ENCODE peak calls at places on chromosomes 16 and 17, in nine cellular contexts. M is heart left ventricle, E is tibial nerve, B is breast epithelium, A is endothelial cell of umbilical vein, O is HCT116, W is ovary, L is A549, X is Peyer's patch. Z is an unnamed sample.

GRCh38 chr17:39573447-39574298 is 34.0 kb downstream of the NEUROD2 start:
- DNase-seq in M (peak; percentile 79), E (peak; percentile 33), B (peak; percentile 53), A (peak; percentile 77), O (peak; percentile 27), W (peak; percentile 53), L (peak; percentile 81), X (peak; percentile 79), Z (peak; percentile 94)

GRCh38 chr17:82751171-82751570 is 694 bp upstream of the TBCD start:
- DNase-seq in M (no peak), E (no peak), B (no peak), A (no peak), O (no peak), W (no peak), L (no peak), X (no peak), Z (no peak)

GRCh38 chr17:41825175-41825845 is 10.7 kb downstream of the NT5C3B start:
- DNase-seq in M (no peak), E (no peak), B (no peak), A (no peak), O (no peak), W (no peak), L (no peak), X (peak; percentile 20), Z (no peak)

GRCh38 chr16:67731071-67731810 is 12.1 kb upstream of the GFOD2 start:
- DNase-seq in M (no peak), E (no peak), B (no peak), A (no peak), O (no peak), W (no peak), L (no peak), X (no peak), Z (no peak)

GRCh38 chr17:17811381-17812210 is 25.2 kb downstream of the SREBF1 start:
- DNase-seq in M (no peak), E (no peak), B (no peak), A (peak; percentile 25), O (no peak), W (peak; percentile 68), L (peak; percentile 75), X (no peak), Z (no peak)

GRCh38 chr16:50025544-50025931 is 513 bp downstream of the CNEP1R1 start:
- DNase-seq in M (no peak), E (no peak), B (no peak), A (no peak), O (no peak), W (peak; percentile 18), L (no peak), X (peak; percentile 63), Z (no peak)

GRCh38 chr17:17757944-17758343 is 76.7 kb downstream of the RAI1 start:
- DNase-seq in M (no peak), E (no peak), B (no peak), A (no peak), O (no peak), W (no peak), L (no peak), X (no peak), Z (no peak)

GRCh38 chr16:23962001-23962400 is 126.2 kb downstream of the PRKCB start:
- DNase-seq in M (no peak), E (no peak), B (no peak), A (no peak), O (no peak), W (no peak), L (no peak), X (no peak), Z (no peak)

GRCh38 chr16:30539000-30539964 is 4.6 kb upstream of the ZNF747 start:
- DNase-seq in M (peak; percentile 85), E (no peak), B (no peak), A (no peak), O (no peak), W (no peak), L (no peak), X (no peak), Z (no peak)

GRCh38 chr16:75085556-75085955 is 31.0 kb downstream of the LDHD start:
- DNase-seq in M (no peak), E (no peak), B (no peak), A (no peak), O (no peak), W (no peak), L (no peak), X (no peak), Z (no peak)

GRCh38 chr17:74680941-74681340 is 31.8 kb downstream of the CD300LF start:
- DNase-seq in M (no peak), E (no peak), B (no peak), A (no peak), O (no peak), W (no peak), L (no peak), X (no peak), Z (peak; percentile 63)

GRCh38 chr17:15377200-15377599 is 35.8 kb upstream of the TEKT3 start:
- DNase-seq in M (no peak), E (no peak), B (no peak), A (no peak), O (no peak), W (no peak), L (no peak), X (no peak), Z (no peak)

GRCh38 chr17:46942441-46943217 is 19.7 kb downstream of the GOSR2 start:
- DNase-seq in M (peak; percentile 67), E (peak; percentile 47), B (no peak), A (peak; percentile 81), O (peak; percentile 55), W (peak; percentile 70), L (peak; percentile 77), X (peak; percentile 78), Z (peak; percentile 89)

GRCh38 chr17:58284613-58285421 is 4.1 kb upstream of the MPO start:
- DNase-seq in M (no peak), E (peak; percentile 1), B (peak; percentile 3), A (no peak), O (no peak), W (no peak), L (no peak), X (no peak), Z (no peak)

GRCh38 chr17:27539152-27539551 is 82.9 kb downstream of the KSR1 start:
- DNase-seq in M (no peak), E (no peak), B (no peak), A (no peak), O (no peak), W (no peak), L (no peak), X (no peak), Z (no peak)

GRCh38 chr17:39618252-39618913 is 8.4 kb upstream of the PPP1R1B start:
- DNase-seq in M (no peak), E (no peak), B (no peak), A (peak; percentile 43), O (no peak), W (no peak), L (no peak), X (no peak), Z (peak; percentile 84)

GRCh38 chr17:81379523-81379942 is 15.7 kb upstream of the BAHCC1 start:
- DNase-seq in M (no peak), E (no peak), B (peak; percentile 87), A (no peak), O (peak; percentile 81), W (no peak), L (no peak), X (peak; percentile 81), Z (no peak)
- TF ChIP-seq POLR2A in M (no peak), E (no peak), B (no peak), A (no peak), O (peak; percentile 78), W (no peak), L (no peak), X (peak; percentile 48), Z (no peak)

GRCh38 chr17:76266244-76266938 is 1.2 kb downstream of the UBALD2 start:
- DNase-seq in M (peak; percentile 43), E (no peak), B (no peak), A (peak; percentile 53), O (no peak), W (peak; percentile 40), L (no peak), X (no peak), Z (no peak)

GRCh38 chr17:76268015-76268749 is 3.0 kb downstream of the UBALD2 start:
- DNase-seq in M (peak; percentile 91), E (peak; percentile 83), B (peak; percentile 84), A (peak; percentile 69), O (no peak), W (peak; percentile 55), L (no peak), X (peak; percentile 76), Z (peak; percentile 86)

GRCh38 chr17:76264755-76265623 is at the start of gene UBALD2:
- DNase-seq in M (peak; percentile 100), E (peak; percentile 99), B (peak; percentile 100), A (peak; percentile 100), O (peak; percentile 99), W (peak; percentile 98), L (peak; percentile 100), X (peak; percentile 99), Z (peak; percentile 100)

GRCh38 chr17:76265624-76266243 is 586 bp downstream of the UBALD2 start:
- DNase-seq in M (peak; percentile 71), E (no peak), B (peak; percentile 49), A (peak; percentile 36), O (no peak), W (peak; percentile 56), L (peak; percentile 53), X (peak; percentile 80), Z (peak; percentile 95)

GRCh38 chr17:76267051-76267576 is 2.0 kb downstream of the UBALD2 start:
- DNase-seq in M (no peak), E (no peak), B (no peak), A (no peak), O (no peak), W (no peak), L (no peak), X (no peak), Z (no peak)
- TF ChIP-seq CTCF in M (no peak), E (no peak), B (no peak), A (no peak), O (no peak), W (no peak), L (no peak), X (no peak), Z (no peak)

GRCh38 chr17:67679721-67680120 is 38.0 kb upstream of the NOL11 start:
- DNase-seq in M (no peak), E (no peak), B (no peak), A (no peak), O (no peak), W (no peak), L (no peak), X (no peak), Z (no peak)
- TF ChIP-seq POLR2A in M (no peak), E (no peak), B (no peak), A (no peak), O (no peak), W (no peak), L (no peak), X (no peak), Z (no peak)

DNA sequence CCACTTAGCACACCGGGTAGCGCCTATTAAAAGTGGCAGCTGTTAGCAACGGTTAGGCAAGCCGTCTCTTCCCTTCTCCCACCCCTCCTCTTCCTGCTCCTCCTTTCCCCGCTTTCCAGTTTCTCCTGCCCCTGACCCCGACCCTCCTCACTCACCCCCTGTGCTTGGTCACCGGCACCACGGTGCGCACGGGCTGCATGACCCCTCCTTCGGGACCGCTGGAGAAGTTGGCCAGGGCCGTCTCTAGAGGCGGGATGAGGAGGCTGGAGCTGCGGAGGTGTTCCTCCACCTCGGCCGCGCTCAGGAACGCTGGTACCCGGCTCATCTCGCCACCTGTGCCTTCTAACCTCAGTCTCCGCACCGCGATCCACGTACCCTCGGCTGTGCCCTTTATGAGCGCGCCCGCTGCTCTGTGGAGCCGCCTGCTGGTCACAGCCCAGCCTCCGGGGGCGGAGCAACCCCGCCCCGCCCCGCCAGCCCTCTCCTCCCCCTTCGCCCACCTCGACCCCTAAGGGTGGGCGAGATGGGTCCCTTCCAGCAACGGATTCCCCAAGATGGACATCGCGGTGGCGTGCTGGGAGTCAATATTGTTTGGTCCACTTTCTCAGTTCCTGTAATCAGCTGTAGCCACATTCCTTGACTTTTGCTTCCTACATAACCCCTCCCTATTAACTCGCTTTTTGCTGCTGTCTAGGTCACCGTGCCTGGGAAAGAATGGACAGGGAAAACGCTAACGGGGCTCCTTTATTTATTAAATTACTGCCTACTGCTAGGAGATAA is at the start of gene CRYM:
- DNase-seq in M (peak; percentile 65), E (no peak), B (peak; percentile 32), A (peak; percentile 36), O (no peak), W (peak; percentile 43), L (peak; percentile 52), X (peak; percentile 88), Z (peak; percentile 88)
- TF ChIP-seq CTCF in M (peak; percentile 65), E (peak; percentile 65), B (peak; percentile 71), A (peak; percentile 57), O (peak; percentile 88), W (peak; percentile 59), L (peak; percentile 87), X (peak; percentile 68), Z (no peak)